ENCODE peak calls at places on chromosomes 2 and 18, in four cellular contexts. Y is prostate gland, Q is bronchial epithelial cell, F is cardiac muscle cell. W is an unnamed sample.

GRCh38 chr18:45658756-45659155 is 43.5 kb downstream of the SLC14A2 start:
- DNase-seq in Q (peak), F (no peak), Y (no peak), W (no peak)

GRCh38 chr2:189337648-189338047 is 103.6 kb upstream of the WDR75 start:
- DNase-seq in F (peak), Y (no peak), Q (peak), W (no peak)

GRCh38 chr2:61582191-61582590 is 44.0 kb upstream of the XPO1 start:
- DNase-seq in Y (no peak), F (no peak), Q (peak), W (no peak)

GRCh38 chr2:39743170-39743851 is 35.7 kb downstream of the THUMPD2 start:
- DNase-seq in Y (no peak), Q (peak), F (peak), W (no peak)

GRCh38 chr2:127014630-127015029 is 92.3 kb downstream of the BIN1 start:
- DNase-seq in F (peak), Q (peak), Y (no peak), W (no peak)

GRCh38 chr2:109375131-109375561 is 238.6 kb downstream of the SEPTIN10 start:
- DNase-seq in Q (no peak), F (no peak), Y (no peak), W (no peak)

GRCh38 chr18:6103758-6104157 is 208.4 kb upstream of the TMEM200C start:
- DNase-seq in Y (no peak), Q (no peak), F (no peak), W (no peak)

GRCh38 chr18:53991202-53991601 is 233.3 kb downstream of the MBD2 start:
- DNase-seq in F (peak), Q (peak), Y (no peak), W (no peak)

GRCh38 chr2:180240774-180241173 is 233.7 kb upstream of the CWC22 start:
- DNase-seq in Q (peak), Y (no peak), F (peak), W (no peak)

GRCh38 chr2:190837417-190837816 is 43.2 kb upstream of the GLS start:
- DNase-seq in Y (no peak), F (peak), Q (peak), W (no peak)

GRCh38 chr2:121707920-121708361 is 28.7 kb downstream of the NIFK start:
- DNase-seq in F (no peak), Q (peak), Y (no peak), W (peak)

GRCh38 chr2:21175895-21176646 is 52.3 kb downstream of the TDRD15 start:
- DNase-seq in F (peak), Q (peak), Y (no peak), W (no peak)

GRCh38 chr2:82968381-82968780 is 1490.7 kb downstream of the SUCLG1 start:
- DNase-seq in Q (peak), Y (no peak), F (peak), W (no peak)

GRCh38 chr2:446963-447540 is 159.2 kb upstream of the ALKAL2 start:
- DNase-seq in Y (no peak), Q (no peak), F (no peak), W (no peak)

GRCh38 chr2:152861349-152861942 is 143.0 kb downstream of the ARL6IP6 start:
- DNase-seq in Y (peak), F (peak), Q (peak), W (peak)

GRCh38 chr2:193584522-193584938 is 1389.8 kb upstream of the TMEFF2 start:
- DNase-seq in Q (peak), Y (no peak), F (peak), W (no peak)

GRCh38 chr18:61443311-61443710 is 110.1 kb downstream of the CDH20 start:
- DNase-seq in Y (no peak), F (no peak), Q (no peak), W (no peak)

GRCh38 chr2:238231251-238231793 is 8.5 kb downstream of the HES6 start:
- DNase-seq in Y (no peak), F (peak), Q (peak), W (peak)

GRCh38 chr2:161486111-161486510 is 70.0 kb downstream of the TBR1 start:
- DNase-seq in F (no peak), Q (no peak), Y (no peak), W (no peak)

GRCh38 chr2:219289537-219290361 is 10.6 kb downstream of the DNAJB2 start:
- DNase-seq in F (peak), Y (no peak), Q (peak), W (peak)

GRCh38 chr2:41024806-41025205 is 572.9 kb upstream of the SLC8A1 start:
- DNase-seq in Y (no peak), Q (no peak), F (no peak), W (no peak)

GRCh38 chr2:226078656-226079055 is 679.1 kb downstream of the NYAP2 start:
- DNase-seq in F (no peak), Y (no peak), Q (peak), W (no peak)

GRCh38 chr18:40984856-40985255 is 970.2 kb upstream of the PIK3C3 start:
- DNase-seq in Q (peak), Y (no peak), F (peak), W (no peak)

GRCh38 chr18:6624271-6624670 is 105.2 kb upstream of the ARHGAP28 start:
- DNase-seq in F (peak), Y (no peak), Q (peak), W (no peak)

GRCh38 chr2:30990176-30990575 is 148.1 kb downstream of the GALNT14 start:
- DNase-seq in F (no peak), Y (no peak), Q (no peak), W (no peak)

GRCh38 chr2:11093467-11093866 is 61.8 kb upstream of the SLC66A3 start:
- DNase-seq in Y (no peak), F (no peak), Q (no peak), W (no peak)

GRCh38 chr2:60275958-60276357 is 277.5 kb downstream of the BCL11A start:
- DNase-seq in Y (no peak), F (no peak), Q (no peak), W (no peak)

GRCh38 chr18:57789105-57789504 is 14.0 kb downstream of the ATP8B1 start:
- DNase-seq in F (peak), Q (peak), Y (no peak), W (no peak)

GRCh38 chr2:64838817-64839216 is 150.4 kb upstream of the SLC1A4 start:
- DNase-seq in Y (no peak), F (peak), Q (peak), W (no peak)

GRCh38 chr2:7061436-7061779 is 144.2 kb downstream of the RNF144A start:
- DNase-seq in Q (no peak), Y (no peak), F (no peak), W (no peak)

GRCh38 chr2:7060602-7061435 is 143.6 kb downstream of the RNF144A start:
- DNase-seq in F (no peak), Y (no peak), Q (no peak), W (no peak)

GRCh38 chr2:7061921-7062320 is 144.7 kb downstream of the RNF144A start:
- DNase-seq in Q (no peak), Y (no peak), F (no peak), W (no peak)

GRCh38 chr2:7060156-7060555 is 142.9 kb downstream of the RNF144A start:
- DNase-seq in F (no peak), Q (no peak), Y (no peak), W (no peak)

GRCh38 chr2:7057865-7058400 is 140.7 kb downstream of the RNF144A start:
- DNase-seq in Q (no peak), F (no peak), Y (no peak), W (no peak)
- H3K4me3 ChIP-seq in Q (no peak), F (no peak), Y (no peak), W (no peak)

GRCh38 chr2:233131991-233132390 is 71.8 kb downstream of the INPP5D start:
- DNase-seq in Q (no peak), Y (no peak), F (no peak), W (no peak)

GRCh38 chr2:233130024-233130423 is 69.9 kb downstream of the INPP5D start:
- DNase-seq in Y (no peak), F (no peak), Q (no peak), W (no peak)

GRCh38 chr2:233130481-233130970 is 70.4 kb downstream of the INPP5D start:
- DNase-seq in Q (no peak), Y (no peak), F (peak), W (no peak)

GRCh38 chr2:233133239-233133638 is 73.1 kb downstream of the INPP5D start:
- DNase-seq in Q (no peak), F (no peak), Y (no peak), W (no peak)

DNA sequence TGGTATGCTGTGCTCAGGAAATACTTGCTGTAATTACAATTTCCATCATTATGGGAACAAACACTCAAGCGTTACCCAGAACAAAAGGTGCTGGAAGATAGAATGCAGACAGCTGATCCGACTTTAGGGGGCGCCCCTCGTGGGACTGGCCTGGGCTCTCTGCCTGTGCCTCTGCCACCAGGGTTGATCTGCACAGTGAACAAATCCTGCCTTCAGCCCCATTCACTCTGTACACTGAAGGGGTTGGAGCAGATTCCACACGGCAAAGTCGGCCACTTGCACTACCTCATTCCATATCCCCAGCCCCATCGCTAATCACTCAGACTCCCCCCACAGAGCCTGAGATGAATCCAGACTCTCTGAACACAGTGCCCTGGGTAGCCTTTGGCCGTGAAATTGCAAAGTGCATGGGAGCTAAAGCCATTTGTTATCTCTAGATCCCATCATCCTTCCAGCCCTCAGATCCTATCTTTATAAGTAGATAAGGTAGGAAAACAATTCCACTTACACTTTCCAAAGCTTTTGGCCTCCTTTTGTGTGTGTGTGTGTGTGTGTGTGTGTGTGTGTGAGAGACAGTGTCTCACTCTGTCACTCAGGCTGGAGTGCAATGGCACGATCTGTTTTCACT is 69.3 kb downstream of the INPP5D start:
- DNase-seq in Q (no peak), F (peak), Y (no peak), W (no peak)
- TF ChIP-seq CTCF in Q (peak), F (peak), Y (no peak), W (no peak)

GRCh38 chr2:96917008-96917575 is 47.2 kb upstream of the SEMA4C start:
- DNase-seq in Q (peak), F (no peak), Y (peak), W (no peak)

GRCh38 chr2:96918092-96918753 is 48.3 kb upstream of the SEMA4C start:
- DNase-seq in Y (no peak), Q (no peak), F (no peak), W (no peak)

GRCh38 chr2:96916156-96917007 is 46.5 kb upstream of the SEMA4C start:
- DNase-seq in F (no peak), Q (no peak), Y (no peak), W (no peak)

GRCh38 chr2:96920801-96921560 is 51.1 kb upstream of the SEMA4C start:
- DNase-seq in F (no peak), Y (no peak), Q (no peak), W (no peak)

DNA sequence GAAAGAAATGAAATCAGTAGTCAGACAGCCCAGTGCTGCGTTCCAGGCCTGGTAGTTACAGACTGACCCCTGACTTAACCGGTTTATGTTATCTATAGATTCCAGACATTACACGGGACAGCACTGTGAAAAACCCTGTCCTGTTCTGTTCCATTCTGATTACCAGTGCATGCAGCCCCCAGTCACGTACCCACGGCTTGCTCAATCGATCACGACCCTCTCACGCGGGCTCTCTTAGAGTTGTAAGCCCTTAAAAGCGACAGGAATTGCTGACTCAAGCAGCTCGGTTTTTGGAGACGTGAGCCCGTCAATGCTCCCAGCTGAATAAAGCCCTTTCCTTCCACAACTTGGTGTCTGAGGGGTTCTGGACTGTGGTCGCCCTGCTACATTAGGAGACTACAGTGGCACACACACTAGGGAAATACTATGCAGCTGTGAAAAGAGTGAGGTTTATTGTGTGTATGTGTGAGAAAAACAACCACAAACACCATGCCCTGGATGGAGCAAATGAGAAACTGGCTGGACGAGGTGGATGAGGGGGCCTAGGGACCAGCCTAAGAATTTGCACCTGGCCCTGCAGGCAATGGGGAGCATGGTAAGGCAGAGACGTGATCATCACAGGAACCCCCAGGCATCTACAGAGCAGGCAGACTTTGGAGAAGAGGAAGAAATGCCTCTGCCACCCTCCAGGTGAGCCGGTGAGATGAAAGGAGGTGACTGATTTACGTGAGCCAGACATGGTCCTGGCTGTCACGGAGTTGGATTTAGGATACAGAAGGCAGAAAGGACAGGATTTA is 49.1 kb upstream of the SEMA4C start:
- DNase-seq in Y (no peak), F (no peak), Q (no peak), W (no peak)
- H3K4me3 ChIP-seq in Y (no peak), F (no peak), Q (no peak), W (no peak)

GRCh38 chr2:177332041-177332991 is 60.3 kb upstream of the AGPS start:
- DNase-seq in Q (peak), F (peak), Y (peak), W (peak)
- TF ChIP-seq CTCF in Q (peak), F (peak), Y (peak), W (peak)

DNA sequence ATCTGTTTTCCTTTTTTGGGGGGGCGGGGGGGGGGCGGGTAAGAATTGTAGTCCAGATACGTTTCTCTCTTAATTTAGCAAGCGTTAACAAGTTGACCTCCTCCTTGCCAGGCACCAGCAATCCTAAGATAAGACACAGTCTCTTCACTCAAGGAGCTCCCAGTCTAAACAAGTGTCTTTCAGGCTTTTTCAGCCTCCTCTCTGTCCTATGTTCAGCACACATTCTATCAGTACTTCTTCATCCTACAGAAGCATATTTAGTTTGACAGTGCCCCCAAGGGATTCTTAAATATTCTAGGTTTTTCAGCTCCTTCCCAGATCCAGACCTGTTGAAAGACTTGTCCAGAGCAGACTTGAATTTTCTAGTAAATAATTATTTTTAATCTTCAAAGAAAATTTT is 2.7 kb downstream of the PPP1CB start:
- DNase-seq in Q (peak), F (peak), Y (no peak), W (no peak)
- H3K4me3 ChIP-seq in Q (peak), F (peak), Y (peak), W (no peak)

DNA sequence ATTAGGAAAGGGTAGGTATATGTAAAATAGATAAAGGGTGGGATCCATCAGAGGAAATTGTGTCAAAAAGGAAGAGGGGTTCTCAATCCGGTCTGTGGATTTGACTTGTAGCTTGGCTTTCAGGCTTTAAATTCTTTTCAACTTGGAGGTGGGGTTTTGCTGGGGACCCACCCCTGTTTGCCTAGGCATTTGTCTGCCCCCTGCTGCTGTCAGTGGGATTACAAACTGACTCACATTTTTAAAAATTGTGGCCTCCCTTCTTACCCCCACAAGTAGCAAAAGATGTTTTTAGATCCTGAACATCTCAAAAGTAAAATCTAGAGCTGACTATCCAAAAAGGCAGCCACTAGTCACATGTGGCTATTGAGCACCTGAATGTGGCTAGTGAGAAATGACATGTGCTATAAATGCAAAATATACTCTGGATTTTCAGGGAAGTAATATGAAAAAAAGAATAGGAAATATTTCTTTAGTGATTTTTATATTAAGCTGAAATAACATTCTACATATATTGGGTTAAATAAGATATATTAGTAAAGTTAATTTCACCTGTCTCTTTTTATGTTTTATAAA is 178.9 kb downstream of the GFPT1 start:
- DNase-seq in Q (peak), Y (no peak), F (peak), W (no peak)
- TF ChIP-seq CTCF in Q (no peak), Y (no peak), F (peak), W (no peak)

GRCh38 chr2:70907130-70907756 is 28.5 kb upstream of the ATP6V1B1 start:
- DNase-seq in Y (no peak), Q (no peak), F (peak), W (no peak)
- H3K4me3 ChIP-seq in Y (no peak), Q (no peak), F (peak), W (no peak)

DNA sequence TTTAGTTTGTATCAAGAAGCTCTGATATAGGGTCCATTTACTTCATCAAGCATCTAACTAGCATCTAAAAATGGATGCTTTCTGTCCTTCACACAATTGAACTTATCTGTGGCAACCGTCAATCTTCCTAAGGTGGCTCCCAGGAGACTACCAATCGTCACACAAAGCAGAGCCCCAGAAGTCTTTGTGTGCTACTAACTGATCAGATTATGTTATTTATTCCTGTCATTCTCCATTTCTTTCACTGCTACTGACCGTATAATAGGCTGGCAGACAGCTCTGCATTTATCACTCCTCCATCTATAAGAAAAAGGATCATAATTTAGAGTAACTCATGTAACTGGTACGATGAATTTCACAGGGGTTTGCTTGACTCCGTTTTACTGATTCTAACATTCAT is 585.0 kb upstream of the NXPH2 start:
- DNase-seq in Y (no peak), Q (no peak), F (no peak), W (no peak)
- TF ChIP-seq CTCF in Y (no peak), Q (no peak), F (no peak), W (no peak)

GRCh38 chr2:101287303-101287702 is 21.2 kb downstream of the RNF149 start:
- DNase-seq in Q (no peak), F (no peak), Y (no peak), W (no peak)

GRCh38 chr2:101281482-101281881 is 27.0 kb downstream of the RNF149 start:
- DNase-seq in Q (no peak), Y (no peak), F (no peak), W (no peak)

GRCh38 chr2:101286684-101287083 is 21.8 kb downstream of the RNF149 start:
- DNase-seq in Y (no peak), Q (no peak), F (no peak), W (no peak)

GRCh38 chr2:101278925-101279324 is 26.2 kb downstream of the CNOT11 start:
- DNase-seq in F (no peak), Y (no peak), Q (no peak), W (no peak)

GRCh38 chr2:101282980-101283379 is 25.5 kb downstream of the RNF149 start:
- DNase-seq in F (no peak), Q (no peak), Y (no peak), W (no peak)
- H3K4me3 ChIP-seq in F (no peak), Q (no peak), Y (no peak), W (no peak)

W was measured in lung.